ENCODE peak calls at places on chromosome 2, in seven cellular contexts. One of them, this sample, is unnamed.

GRCh38 chr2:96537066-96537733 is 648 bp downstream of the ARID5A start:
- DNase-seq in body of pancreas: peak; percentile 66
- DNase-seq in stimulated activated CD4-positive, alpha-beta T cell treated with anti-CD3 and anti-CD28 coated beads, TNF-alpha, amount 100 ng/mL, for 24 hours: peak; percentile 65
- DNase-seq in HT-29: peak; percentile 29
- DNase-seq in sigmoid colon: peak; percentile 87
- DNase-seq in stimulated activated CD8-positive, alpha-beta memory T cell treated with anti-CD3 and anti-CD28 coated beads, Interleukin-7, amount 100 ng/mL, for 1 hour: peak; percentile 72
- DNase-seq in tibial artery: peak; percentile 78
- DNase-seq in this sample: peak; percentile 84

GRCh38 chr2:207082619-207083018 is 83.1 kb downstream of the KLF7 start:
- DNase-seq in body of pancreas: no peak
- DNase-seq in stimulated activated CD4-positive, alpha-beta T cell treated with anti-CD3 and anti-CD28 coated beads, TNF-alpha, amount 100 ng/mL, for 24 hours: no peak
- DNase-seq in HT-29: peak; percentile 13
- DNase-seq in sigmoid colon: no peak
- DNase-seq in stimulated activated CD8-positive, alpha-beta memory T cell treated with anti-CD3 and anti-CD28 coated beads, Interleukin-7, amount 100 ng/mL, for 1 hour: no peak
- DNase-seq in tibial artery: no peak
- DNase-seq in this sample: no peak

GRCh38 chr2:166126014-166126639 is 1.7 kb downstream of the SCN1A start:
- DNase-seq in body of pancreas: no peak
- DNase-seq in stimulated activated CD4-positive, alpha-beta T cell treated with anti-CD3 and anti-CD28 coated beads, TNF-alpha, amount 100 ng/mL, for 24 hours: no peak
- DNase-seq in HT-29: no peak
- DNase-seq in sigmoid colon: no peak
- DNase-seq in stimulated activated CD8-positive, alpha-beta memory T cell treated with anti-CD3 and anti-CD28 coated beads, Interleukin-7, amount 100 ng/mL, for 1 hour: no peak
- DNase-seq in tibial artery: no peak
- DNase-seq in this sample: no peak

GRCh38 chr2:238528953-238529781 is 102.4 kb downstream of the ASB1 start:
- DNase-seq in body of pancreas: no peak
- DNase-seq in stimulated activated CD4-positive, alpha-beta T cell treated with anti-CD3 and anti-CD28 coated beads, TNF-alpha, amount 100 ng/mL, for 24 hours: no peak
- DNase-seq in HT-29: peak; percentile 52
- DNase-seq in sigmoid colon: no peak
- DNase-seq in stimulated activated CD8-positive, alpha-beta memory T cell treated with anti-CD3 and anti-CD28 coated beads, Interleukin-7, amount 100 ng/mL, for 1 hour: no peak
- DNase-seq in tibial artery: no peak
- DNase-seq in this sample: no peak

GRCh38 chr2:204145197-204146190 is 208.9 kb downstream of the ICOS start:
- DNase-seq in body of pancreas: peak; percentile 79
- DNase-seq in stimulated activated CD4-positive, alpha-beta T cell treated with anti-CD3 and anti-CD28 coated beads, TNF-alpha, amount 100 ng/mL, for 24 hours: peak; percentile 68
- DNase-seq in HT-29: peak; percentile 88
- DNase-seq in sigmoid colon: peak; percentile 88
- DNase-seq in stimulated activated CD8-positive, alpha-beta memory T cell treated with anti-CD3 and anti-CD28 coated beads, Interleukin-7, amount 100 ng/mL, for 1 hour: peak; percentile 55
- DNase-seq in tibial artery: peak; percentile 64
- DNase-seq in this sample: peak; percentile 86

GRCh38 chr2:163834221-163834620 is 98.4 kb upstream of the FIGN start:
- DNase-seq in body of pancreas: no peak
- DNase-seq in stimulated activated CD4-positive, alpha-beta T cell treated with anti-CD3 and anti-CD28 coated beads, TNF-alpha, amount 100 ng/mL, for 24 hours: no peak
- DNase-seq in HT-29: no peak
- DNase-seq in sigmoid colon: no peak
- DNase-seq in stimulated activated CD8-positive, alpha-beta memory T cell treated with anti-CD3 and anti-CD28 coated beads, Interleukin-7, amount 100 ng/mL, for 1 hour: no peak
- DNase-seq in tibial artery: no peak
- DNase-seq in this sample: no peak

GRCh38 chr2:43812947-43813346 is 25.7 kb downstream of the ABCG5 start:
- DNase-seq in body of pancreas: no peak
- DNase-seq in stimulated activated CD4-positive, alpha-beta T cell treated with anti-CD3 and anti-CD28 coated beads, TNF-alpha, amount 100 ng/mL, for 24 hours: no peak
- DNase-seq in HT-29: no peak
- DNase-seq in sigmoid colon: no peak
- DNase-seq in stimulated activated CD8-positive, alpha-beta memory T cell treated with anti-CD3 and anti-CD28 coated beads, Interleukin-7, amount 100 ng/mL, for 1 hour: no peak
- DNase-seq in tibial artery: no peak
- DNase-seq in this sample: no peak

GRCh38 chr2:33195891-33196290 is 249.1 kb downstream of the LTBP1 start:
- DNase-seq in body of pancreas: no peak
- DNase-seq in stimulated activated CD4-positive, alpha-beta T cell treated with anti-CD3 and anti-CD28 coated beads, TNF-alpha, amount 100 ng/mL, for 24 hours: no peak
- DNase-seq in HT-29: no peak
- DNase-seq in sigmoid colon: no peak
- DNase-seq in stimulated activated CD8-positive, alpha-beta memory T cell treated with anti-CD3 and anti-CD28 coated beads, Interleukin-7, amount 100 ng/mL, for 1 hour: no peak
- DNase-seq in tibial artery: no peak
- DNase-seq in this sample: no peak

GRCh38 chr2:165573534-165574461 is 104.3 kb downstream of the CSRNP3 start:
- DNase-seq in body of pancreas: peak; percentile 78
- DNase-seq in stimulated activated CD4-positive, alpha-beta T cell treated with anti-CD3 and anti-CD28 coated beads, TNF-alpha, amount 100 ng/mL, for 24 hours: no peak
- DNase-seq in HT-29: peak; percentile 32
- DNase-seq in sigmoid colon: no peak
- DNase-seq in stimulated activated CD8-positive, alpha-beta memory T cell treated with anti-CD3 and anti-CD28 coated beads, Interleukin-7, amount 100 ng/mL, for 1 hour: no peak
- DNase-seq in tibial artery: peak; percentile 19
- DNase-seq in this sample: peak; percentile 62

GRCh38 chr2:116545611-116546010 is 1268.9 kb upstream of the DDX18 start:
- DNase-seq in body of pancreas: no peak
- DNase-seq in stimulated activated CD4-positive, alpha-beta T cell treated with anti-CD3 and anti-CD28 coated beads, TNF-alpha, amount 100 ng/mL, for 24 hours: no peak
- DNase-seq in HT-29: no peak
- DNase-seq in sigmoid colon: no peak
- DNase-seq in stimulated activated CD8-positive, alpha-beta memory T cell treated with anti-CD3 and anti-CD28 coated beads, Interleukin-7, amount 100 ng/mL, for 1 hour: no peak
- DNase-seq in tibial artery: no peak
- DNase-seq in this sample: no peak

This sample was measured in sciatic nerve.